ENCODE peak calls at places on chromosomes 13 and 19, in five cellular contexts. Y is cardiac muscle cell; P is CD4-positive, CD25-positive, alpha-beta regulatory T cell; U is HFF-Myc; T is upper lobe of left lung. N is an unnamed sample.

GRCh38 chr13:27005556-27005955 is 166.1 kb downstream of the USP12 start:
- DNase-seq in T (no peak), P (no peak), U (no peak), Y (peak), N (no peak)

GRCh38 chr19:16051254-16052025 is 24.9 kb upstream of the TPM4 start:
- DNase-seq in U (no peak), T (no peak), Y (peak), P (peak), N (peak)

GRCh38 chr19:15288146-15288963 is 44.0 kb downstream of the BRD4 start:
- DNase-seq in T (peak), Y (no peak), U (peak), P (no peak), N (no peak)

GRCh38 chr13:113744197-113745000 is 14.6 kb upstream of the TMEM255B start:
- DNase-seq in T (no peak), U (no peak), Y (no peak), P (no peak), N (no peak)

GRCh38 chr19:18507021-18507726 is 14.7 kb downstream of the ELL start:
- DNase-seq in T (no peak), U (no peak), P (no peak), Y (no peak), N (peak)

GRCh38 chr13:109647046-109647445 is 139.3 kb downstream of the IRS2 start:
- DNase-seq in P (no peak), T (no peak), U (no peak), Y (peak), N (no peak)

GRCh38 chr13:102847272-102848234 is 1.7 kb downstream of the ERCC5 start:
- DNase-seq in T (no peak), U (no peak), Y (peak), P (no peak), N (peak)

GRCh38 chr13:21326155-21327030 is 132.7 kb downstream of the ZDHHC20 start:
- DNase-seq in Y (peak), U (peak), P (no peak), T (peak), N (no peak)

GRCh38 chr19:58304748-58305064 is 471 bp upstream of the ERVK3-1 start:
- DNase-seq in P (no peak), Y (no peak), U (peak), T (no peak), N (no peak)

GRCh38 chr19:11070123-11070522 is 19.1 kb upstream of the LDLR start:
- DNase-seq in P (no peak), T (no peak), Y (no peak), U (no peak), N (no peak)

GRCh38 chr13:104057851-104058250 is 991.6 kb upstream of the SLC10A2 start:
- DNase-seq in P (no peak), U (no peak), T (no peak), Y (no peak), N (no peak)

GRCh38 chr13:44004881-44005280 is 125.2 kb downstream of the LACC1 start:
- DNase-seq in Y (peak), T (no peak), U (peak), P (no peak), N (no peak)

GRCh38 chr13:35472308-35473008 is 4.0 kb downstream of the MAB21L1 start:
- DNase-seq in P (no peak), U (no peak), Y (no peak), T (no peak), N (peak)
- H3K4me3 ChIP-seq in P (no peak), U (peak), Y (no peak), T (no peak), N (no peak)

DNA sequence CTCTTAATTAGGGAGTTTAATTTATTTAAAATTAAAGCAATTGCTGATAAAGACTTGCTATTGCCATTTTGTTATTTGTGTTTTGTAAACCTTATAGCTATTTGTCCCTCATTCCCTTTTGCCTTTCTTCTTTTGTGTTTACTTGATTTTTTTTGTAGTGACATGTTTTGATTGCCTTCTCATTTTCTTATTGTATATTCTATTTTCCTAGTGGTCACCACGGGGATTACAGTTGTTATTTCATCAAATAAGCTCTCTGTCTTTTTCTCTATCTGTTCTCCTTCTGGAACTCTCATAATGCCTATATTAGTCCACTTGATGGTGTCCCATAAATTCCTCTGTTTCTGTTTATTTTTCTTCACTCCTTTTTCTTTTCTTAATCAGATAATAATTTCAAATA is 64.4 kb upstream of the FRY start:
- DNase-seq in P (no peak), T (no peak), Y (no peak), U (no peak), N (no peak)
- H3K4me3 ChIP-seq in P (no peak), T (no peak), Y (no peak), U (no peak), N (no peak)

GRCh38 chr13:97434417-97435296 is 688 bp downstream of the RAP2A start:
- DNase-seq in T (peak), P (peak), U (no peak), Y (peak), N (no peak)

GRCh38 chr13:97433727-97434416 is at the start of gene RAP2A:
- DNase-seq in T (peak), U (peak), P (peak), Y (peak), N (peak)

GRCh38 chr13:97435297-97435682 is 1.3 kb downstream of the RAP2A start:
- DNase-seq in Y (no peak), U (no peak), T (no peak), P (no peak), N (no peak)

GRCh38 chr13:97436845-97437244 is 2.9 kb downstream of the RAP2A start:
- DNase-seq in P (no peak), U (no peak), Y (no peak), T (no peak), N (no peak)

GRCh38 chr13:97435794-97436193 is 1.8 kb downstream of the RAP2A start:
- DNase-seq in Y (peak), U (no peak), P (no peak), T (no peak), N (no peak)
- H3K4me3 ChIP-seq in Y (peak), U (peak), P (peak), T (peak), N (no peak)

GRCh38 chr19:42327381-42327780 is 1.9 kb downstream of the MEGF8 start:
- DNase-seq in P (no peak), U (no peak), Y (no peak), T (no peak), N (no peak)
- H3K4me3 ChIP-seq in P (no peak), U (no peak), Y (no peak), T (no peak), N (no peak)

GRCh38 chr13:33710924-33711323 is 107.0 kb upstream of the RFC3 start:
- DNase-seq in T (no peak), U (no peak), P (no peak), Y (no peak), N (peak)

GRCh38 chr13:33711441-33711840 is 106.5 kb upstream of the RFC3 start:
- DNase-seq in U (no peak), P (no peak), T (no peak), Y (peak), N (no peak)

DNA sequence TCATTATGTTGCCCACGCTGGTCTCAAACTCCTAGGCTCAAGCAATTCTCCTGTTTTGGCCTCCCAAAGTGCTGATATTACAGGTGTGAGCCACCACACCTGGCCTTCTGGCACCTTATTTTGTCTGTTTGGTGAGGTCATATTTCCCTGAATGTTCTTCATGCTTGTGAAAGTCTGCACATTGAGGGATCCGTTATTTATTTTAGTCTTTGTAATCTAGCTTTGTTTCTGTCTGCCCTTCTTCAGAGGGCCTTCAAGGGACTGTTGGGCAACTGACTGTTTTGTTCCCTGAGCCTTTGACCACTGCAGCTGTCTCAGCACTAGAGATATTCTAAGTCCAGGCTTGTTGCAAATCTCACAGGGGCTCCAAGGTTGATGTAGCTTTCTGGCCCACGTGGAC is 110.5 kb upstream of the RFC3 start:
- DNase-seq in T (no peak), Y (no peak), P (no peak), U (no peak), N (no peak)
- H3K4me3 ChIP-seq in T (no peak), Y (no peak), P (no peak), U (no peak), N (no peak)

DNA sequence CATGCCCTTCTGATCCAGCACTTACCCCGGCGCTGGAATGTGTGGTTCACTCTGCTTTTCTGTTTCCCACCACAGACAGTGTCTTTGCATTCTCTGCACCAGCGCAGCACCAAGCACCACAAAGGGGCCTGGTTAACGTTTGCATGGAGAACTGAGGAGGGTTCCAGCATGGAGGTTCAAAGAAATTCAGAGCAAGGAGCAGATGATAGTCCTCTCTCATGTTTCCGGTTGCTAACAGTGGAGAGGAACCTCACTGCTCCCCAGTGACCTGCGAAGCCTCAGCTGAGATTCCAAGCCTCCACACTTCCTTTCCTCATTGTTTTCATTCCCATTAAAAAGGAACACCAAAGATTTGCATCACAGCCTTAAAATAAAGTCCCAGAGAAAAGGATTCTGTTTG is 99.7 kb downstream of the STARD13 start:
- DNase-seq in T (no peak), P (no peak), Y (peak), U (no peak), N (no peak)
- H3K4me3 ChIP-seq in T (no peak), P (no peak), Y (no peak), U (no peak), N (no peak)

DNA sequence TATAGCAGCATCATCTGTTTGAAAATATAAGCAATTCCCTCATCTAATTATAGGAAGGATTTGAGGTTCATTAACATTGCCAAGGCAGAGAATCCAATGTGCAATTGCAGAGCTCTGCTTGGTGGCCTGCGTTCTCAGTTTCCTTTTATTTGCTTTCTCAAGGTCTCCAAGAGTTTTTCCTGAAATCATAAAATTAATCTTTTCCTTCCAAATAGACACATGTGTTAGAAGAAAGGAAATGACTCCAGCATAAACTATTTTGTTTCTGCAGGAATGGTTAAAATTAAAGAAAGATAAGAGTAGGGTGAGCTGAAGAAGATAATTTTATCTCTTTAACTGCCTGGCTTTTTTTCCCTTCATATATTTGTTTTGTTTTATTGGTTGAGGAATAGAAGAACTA is 241.8 kb downstream of the DACH1 start:
- DNase-seq in T (no peak), U (no peak), P (no peak), Y (peak), N (no peak)
- H3K4me3 ChIP-seq in T (no peak), U (no peak), P (no peak), Y (no peak), N (no peak)